ENCODE peak calls at places on chromosome 2, in five cellular contexts. T is endothelial cell of umbilical vein, R is RWPE2, N is PC-3, F is mammary epithelial cell. X is an unnamed sample. For H3K4me1, the result is how much of the 10 kb centered on the place peaks cover.

GRCh38 chr2:74831693-74832530 is 2.0 kb upstream of the HK2 start:
- DNase-seq in N (peak), T (no peak), R (no peak), F (peak), X (no peak)

GRCh38 chr2:78293768-78294167 is 731.7 kb upstream of the REG3G start:
- DNase-seq in N (no peak), F (no peak), T (no peak), R (no peak), X (no peak)

GRCh38 chr2:20506281-20506685 is 59.4 kb downstream of the RHOB start:
- DNase-seq in T (peak), F (peak), R (no peak), N (peak), X (no peak)

GRCh38 chr2:169080250-169081035 is 11.1 kb downstream of the DHRS9 start:
- DNase-seq in N (peak), R (no peak), F (peak), T (no peak), X (no peak)

GRCh38 chr2:69741281-69742169 is at the start of gene ANXA4:
- DNase-seq in N (peak), F (peak), T (peak), R (peak), X (peak)

GRCh38 chr2:124983595-124983994 is 958.5 kb downstream of the CNTNAP5 start:
- DNase-seq in R (no peak), T (no peak), N (peak), F (peak), X (no peak)

GRCh38 chr2:204771693-204772092 is 226.4 kb downstream of the PARD3B start:
- DNase-seq in F (no peak), N (no peak), R (no peak), T (no peak), X (no peak)

GRCh38 chr2:3575534-3576324 is 669 bp downstream of the RPS7 start:
- DNase-seq in R (no peak), T (peak), F (peak), N (no peak), X (no peak)

GRCh38 chr2:157782057-157782845 is 93.9 kb downstream of the ACVR1 start:
- DNase-seq in N (peak), F (no peak), R (no peak), T (no peak), X (no peak)

GRCh38 chr2:182043021-182043420 is 57.4 kb downstream of the PPP1R1C start:
- DNase-seq in T (no peak), N (no peak), R (no peak), F (no peak), X (no peak)

GRCh38 chr2:230861564-230862255 is 3.0 kb upstream of the ITM2C start:
- DNase-seq in F (no peak), T (no peak), N (no peak), R (no peak), X (no peak)

GRCh38 chr2:88811681-88812080 is 120.2 kb downstream of the RPIA start:
- DNase-seq in T (no peak), R (no peak), F (no peak), N (no peak), X (no peak)

DNA sequence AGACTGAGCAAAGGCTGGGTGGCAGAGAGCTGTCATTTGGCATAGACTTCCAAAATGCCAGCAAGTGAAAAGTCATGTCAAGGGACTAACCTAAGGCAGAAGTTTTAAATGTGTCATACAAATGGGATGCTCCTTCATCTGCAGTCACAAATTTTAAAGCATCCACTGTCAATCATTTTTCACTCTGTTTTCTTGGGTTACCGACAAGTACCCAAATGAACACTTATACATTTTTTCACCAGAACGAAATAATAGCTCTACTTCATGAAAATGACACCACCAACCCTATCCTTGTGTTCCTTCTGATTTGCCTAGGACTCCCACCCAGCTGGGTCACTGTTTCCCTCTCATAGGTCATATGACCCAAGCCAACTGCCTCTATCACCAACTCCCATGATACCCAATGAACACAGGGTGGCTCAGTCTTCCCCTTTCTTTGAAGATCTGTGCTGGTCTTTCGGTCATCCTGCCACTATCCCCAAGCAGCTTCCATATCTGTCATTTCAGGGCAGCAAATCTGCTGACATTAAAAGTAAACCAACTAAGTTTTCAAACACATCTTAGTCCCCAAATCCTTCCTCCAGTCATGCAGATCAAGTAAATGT is 21.5 kb downstream of the KLF7 start:
- DNase-seq in F (no peak), N (no peak), R (no peak), T (no peak), X (no peak)
- H3K4me3 ChIP-seq in F (no peak), N (no peak), R (no peak), T (no peak), X (no peak)

DNA sequence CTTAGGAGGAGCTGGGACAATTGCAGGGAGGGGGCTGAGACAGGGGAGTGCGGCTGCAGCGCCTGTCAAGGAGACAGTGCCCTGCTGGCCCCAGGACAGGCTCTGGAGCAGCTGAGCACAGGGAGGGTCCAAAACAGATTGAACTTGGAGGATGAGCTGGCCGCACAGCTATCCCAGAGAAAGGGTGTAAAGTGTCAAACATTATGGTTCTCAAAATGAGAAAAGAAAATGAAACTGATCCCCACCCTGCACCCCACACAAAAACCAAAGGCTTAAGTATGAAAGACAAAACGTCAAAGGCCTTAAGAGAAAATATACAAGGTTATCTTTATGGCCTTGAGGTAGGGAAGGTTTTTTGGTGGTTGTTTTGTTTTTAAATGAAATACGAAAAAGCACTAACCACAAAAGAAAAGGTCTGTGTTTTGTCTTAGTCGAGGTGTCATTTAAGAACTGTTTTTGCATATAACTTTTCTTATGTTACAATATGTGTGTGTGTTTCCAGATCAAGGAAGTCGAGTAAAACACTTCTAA is 111.8 kb downstream of the HDAC4 start:
- DNase-seq in F (no peak), T (no peak), R (peak), N (no peak), X (no peak)
- H3K4me1 ChIP-seq in F (under half), T (under half), R (under half), N (under half), X (under half)

GRCh38 chr2:129860088-129860487 is 119.4 kb upstream of the RAB6C start:
- DNase-seq in R (no peak), T (no peak), F (no peak), N (no peak), X (no peak)

GRCh38 chr2:129863350-129863749 is 116.1 kb upstream of the RAB6C start:
- DNase-seq in F (no peak), N (no peak), R (no peak), T (no peak), X (peak)

GRCh38 chr2:129861666-129862288 is 117.7 kb upstream of the RAB6C start:
- DNase-seq in R (no peak), N (no peak), F (no peak), T (no peak), X (no peak)

GRCh38 chr2:129864719-129865118 is 114.7 kb upstream of the RAB6C start:
- DNase-seq in F (no peak), N (no peak), T (no peak), R (no peak), X (peak)

GRCh38 chr2:129862668-129863067 is 116.8 kb upstream of the RAB6C start:
- DNase-seq in F (no peak), N (no peak), T (no peak), R (no peak), X (no peak)
- TF ChIP-seq CTCF in F (no peak), N (no peak), T (no peak), R (no peak), X (no peak)

DNA sequence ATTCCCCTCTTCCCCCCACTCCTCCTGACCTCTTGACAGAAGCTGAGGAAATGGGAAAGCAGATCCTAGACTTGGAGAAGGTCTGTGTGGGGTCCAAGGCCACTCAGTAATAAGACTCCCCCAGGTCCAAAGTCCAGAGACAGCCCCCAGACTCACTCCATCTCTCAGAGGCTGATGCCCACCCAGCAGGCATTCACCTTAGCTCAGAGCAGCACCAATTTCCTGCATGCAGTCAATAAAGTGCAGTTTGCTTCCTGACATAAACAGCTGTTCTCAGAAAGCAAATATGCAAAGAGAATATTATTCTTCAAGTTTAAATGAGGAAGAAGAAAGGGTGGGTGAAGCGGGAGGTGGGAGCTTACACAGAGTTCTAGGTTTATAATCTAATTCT is 84.1 kb upstream of the RTN4 start:
- DNase-seq in R (no peak), T (no peak), F (no peak), N (no peak), X (no peak)
- H3K4me3 ChIP-seq in R (no peak), T (no peak), F (peak), N (no peak), X (no peak)